ENCODE peak calls at places on chromosome 3, in four cellular contexts. One of them, this sample, is unnamed.

GRCh38 chr3:17580901-17581300 is 161.5 kb downstream of the TBC1D5 start:
- DNase-seq in K562: no peak
- DNase-seq in A549: no peak
- DNase-seq in HepG2: no peak
- DNase-seq in this sample: no peak

GRCh38 chr3:85821130-85821756 is 862.5 kb downstream of the CADM2 start:
- DNase-seq in K562: no peak
- DNase-seq in A549: peak
- DNase-seq in HepG2: peak
- DNase-seq in this sample: peak

GRCh38 chr3:25478358-25478757 is 50.3 kb downstream of the RARB start:
- DNase-seq in K562: no peak
- DNase-seq in A549: no peak
- DNase-seq in HepG2: no peak
- DNase-seq in this sample: no peak

GRCh38 chr3:56758539-56758981 is 43.2 kb downstream of the ARHGEF3 start:
- DNase-seq in K562: no peak
- DNase-seq in HepG2: peak
- DNase-seq in A549: peak
- DNase-seq in this sample: no peak

GRCh38 chr3:161066926-161067325 is 38.2 kb downstream of the B3GALNT1 start:
- DNase-seq in HepG2: no peak
- DNase-seq in A549: no peak
- DNase-seq in K562: no peak
- DNase-seq in this sample: no peak

GRCh38 chr3:194326192-194327029 is 24.7 kb downstream of the CPN2 start:
- DNase-seq in K562: no peak
- DNase-seq in A549: no peak
- DNase-seq in HepG2: no peak
- DNase-seq in this sample: no peak

GRCh38 chr3:177538743-177539730 is 341.8 kb upstream of the TBL1XR1 start:
- DNase-seq in HepG2: peak
- DNase-seq in K562: no peak
- DNase-seq in A549: no peak
- DNase-seq in this sample: no peak

GRCh38 chr3:54353547-54354339 is 231.4 kb downstream of the CACNA2D3 start:
- DNase-seq in K562: no peak
- DNase-seq in HepG2: no peak
- DNase-seq in A549: no peak
- DNase-seq in this sample: no peak

GRCh38 chr3:16059081-16059537 is 115.4 kb upstream of the GALNT15 start:
- DNase-seq in HepG2: no peak
- DNase-seq in A549: no peak
- DNase-seq in K562: no peak
- DNase-seq in this sample: no peak

GRCh38 chr3:152356870-152357276 is 88.1 kb downstream of the MBNL1 start:
- DNase-seq in K562: no peak
- DNase-seq in HepG2: no peak
- DNase-seq in A549: no peak
- DNase-seq in this sample: no peak
- TF ChIP-seq JUN in K562: no peak
- TF ChIP-seq JUN in HepG2: no peak
- TF ChIP-seq JUN in A549: no peak
- TF ChIP-seq JUN in this sample: no peak

DNA sequence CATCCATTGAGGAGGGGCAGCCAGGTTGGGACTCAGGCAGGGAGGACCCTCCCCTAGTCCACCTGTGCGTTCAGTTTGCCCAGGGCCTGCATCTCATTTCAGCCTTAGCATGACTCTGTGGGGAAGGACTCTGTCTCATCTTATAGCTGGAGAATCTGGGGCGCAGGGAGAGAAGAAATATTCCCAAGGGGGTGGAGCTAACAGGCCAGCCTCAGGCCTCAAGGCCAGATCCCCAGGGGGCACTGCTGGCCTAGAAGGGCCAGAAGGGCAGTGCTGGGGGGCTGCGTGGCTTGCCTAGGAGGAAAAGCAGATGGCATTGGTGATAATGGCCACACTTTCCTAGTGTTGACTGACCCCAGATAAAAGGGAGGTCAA is 10.9 kb downstream of the AMOTL2 start:
- DNase-seq in HepG2: no peak
- DNase-seq in A549: no peak
- DNase-seq in K562: peak
- DNase-seq in this sample: no peak
- TF ChIP-seq NR3C1 in HepG2: no peak
- TF ChIP-seq NR3C1 in A549: no peak
- TF ChIP-seq NR3C1 in K562: no peak
- TF ChIP-seq NR3C1 in this sample: no peak

GRCh38 chr3:51980253-51980652 is 3.1 kb upstream of the ACY1 start:
- DNase-seq in K562: no peak
- DNase-seq in HepG2: no peak
- DNase-seq in A549: no peak
- DNase-seq in this sample: no peak
- TF ChIP-seq JUN in K562: no peak
- TF ChIP-seq JUN in HepG2: no peak
- TF ChIP-seq JUN in A549: no peak
- TF ChIP-seq JUN in this sample: no peak

GRCh38 chr3:4821975-4822374 is 157.3 kb upstream of the BHLHE40 start:
- DNase-seq in HepG2: no peak
- DNase-seq in K562: no peak
- DNase-seq in A549: no peak
- DNase-seq in this sample: no peak
- TF ChIP-seq NR3C1 in HepG2: no peak
- TF ChIP-seq NR3C1 in K562: no peak
- TF ChIP-seq NR3C1 in A549: no peak
- TF ChIP-seq NR3C1 in this sample: no peak

GRCh38 chr3:156834962-156835535 is 8.9 kb downstream of the LEKR1 start:
- DNase-seq in K562: no peak
- DNase-seq in HepG2: no peak
- DNase-seq in A549: no peak
- DNase-seq in this sample: no peak
- TF ChIP-seq JUN in K562: no peak
- TF ChIP-seq JUN in HepG2: no peak
- TF ChIP-seq JUN in A549: no peak
- TF ChIP-seq JUN in this sample: no peak

DNA sequence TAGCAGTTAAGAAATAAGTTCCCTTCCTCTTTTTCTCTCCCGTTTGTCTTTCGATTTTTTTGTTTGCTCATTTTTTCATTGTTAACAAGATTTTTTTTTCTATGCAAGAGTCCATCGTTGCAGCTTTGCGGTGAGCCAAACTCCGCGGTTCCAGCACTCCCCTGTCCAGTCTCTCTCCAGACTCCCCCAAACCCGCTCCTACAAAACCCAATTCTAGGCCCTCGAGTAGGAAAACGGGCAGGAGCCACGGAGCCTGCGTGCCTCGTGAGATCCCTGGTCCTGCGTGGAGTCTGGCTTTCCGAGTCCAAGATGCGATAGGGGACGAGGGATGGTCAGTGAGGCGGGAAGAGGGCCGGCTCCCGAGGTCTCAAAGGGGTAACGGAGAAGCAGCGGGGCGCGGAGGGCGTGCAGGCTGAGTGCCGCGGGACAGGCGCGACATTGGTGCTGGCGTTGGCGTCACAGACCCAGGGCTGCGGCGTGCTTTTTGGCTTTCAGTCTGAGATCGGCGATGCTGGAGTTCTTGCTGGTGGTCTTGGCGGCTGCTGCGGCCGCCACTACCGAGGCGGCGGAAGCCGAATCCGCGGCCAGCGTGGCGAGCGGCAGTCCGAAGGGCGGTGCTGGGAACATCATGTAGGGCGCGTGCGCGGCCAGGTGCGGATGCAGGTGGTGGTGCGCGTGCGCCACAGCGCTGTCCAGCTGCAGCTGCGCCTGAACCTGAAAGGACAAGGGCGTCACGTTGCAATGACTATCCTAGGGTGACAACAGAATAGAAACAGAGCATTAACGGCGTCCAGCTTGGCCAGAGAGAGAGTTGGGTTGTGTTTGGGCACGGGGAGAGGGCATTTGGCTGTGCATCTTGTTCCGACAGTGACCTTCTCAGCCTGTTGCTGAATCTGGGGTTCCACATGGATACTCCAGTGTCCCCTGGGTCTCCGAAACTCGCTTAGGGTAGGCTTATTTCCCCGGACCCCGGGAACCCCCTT is 8.4 kb downstream of the SHOX2 start:
- DNase-seq in HepG2: peak
- DNase-seq in K562: no peak
- DNase-seq in A549: peak
- DNase-seq in this sample: peak
- TF ChIP-seq NR3C1 in HepG2: no peak
- TF ChIP-seq NR3C1 in K562: no peak
- TF ChIP-seq NR3C1 in A549: no peak
- TF ChIP-seq NR3C1 in this sample: no peak

GRCh38 chr3:147364771-147365170 is 41.6 kb downstream of the ZIC4 start:
- DNase-seq in HepG2: no peak
- DNase-seq in A549: no peak
- DNase-seq in K562: no peak
- DNase-seq in this sample: no peak

GRCh38 chr3:147358144-147358992 is 48.0 kb downstream of the ZIC4 start:
- DNase-seq in A549: no peak
- DNase-seq in K562: no peak
- DNase-seq in HepG2: no peak
- DNase-seq in this sample: peak

GRCh38 chr3:147361671-147362420 is 44.5 kb downstream of the ZIC4 start:
- DNase-seq in A549: no peak
- DNase-seq in K562: peak
- DNase-seq in HepG2: peak
- DNase-seq in this sample: peak

GRCh38 chr3:147359177-147360062 is 46.9 kb downstream of the ZIC4 start:
- DNase-seq in A549: no peak
- DNase-seq in HepG2: no peak
- DNase-seq in K562: no peak
- DNase-seq in this sample: peak

GRCh38 chr3:147360936-147361670 is 45.2 kb downstream of the ZIC4 start:
- DNase-seq in HepG2: no peak
- DNase-seq in A549: no peak
- DNase-seq in K562: no peak
- DNase-seq in this sample: peak
- TF ChIP-seq JUN in HepG2: no peak
- TF ChIP-seq JUN in A549: no peak
- TF ChIP-seq JUN in K562: no peak
- TF ChIP-seq JUN in this sample: no peak

DNA sequence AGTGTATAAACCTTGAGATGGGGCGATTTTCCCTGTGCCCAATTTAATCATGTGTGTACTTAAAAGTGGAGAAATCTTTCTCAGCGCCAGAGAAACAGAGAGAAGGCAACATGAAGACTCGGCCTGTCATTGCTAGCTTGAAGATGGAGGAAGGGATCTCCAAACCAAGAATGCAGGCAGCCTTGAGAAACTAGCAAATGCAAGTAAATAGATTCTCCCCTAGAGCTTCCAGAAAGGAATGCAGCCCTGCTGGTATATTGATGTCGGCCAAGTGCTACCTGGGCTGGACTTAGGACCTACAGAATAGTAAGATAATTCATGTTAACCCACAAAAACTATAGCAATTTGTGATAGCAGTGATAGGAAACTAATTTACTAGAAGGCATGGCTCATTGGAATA is 150.9 kb upstream of the ABI3BP start:
- DNase-seq in A549: no peak
- DNase-seq in K562: no peak
- DNase-seq in HepG2: no peak
- DNase-seq in this sample: no peak
- TF ChIP-seq NR3C1 in A549: no peak
- TF ChIP-seq NR3C1 in K562: no peak
- TF ChIP-seq NR3C1 in HepG2: no peak
- TF ChIP-seq NR3C1 in this sample: no peak

This sample was measured in WTC11.